ENCODE peak calls at places on chromosomes 1 and 21, in four cellular contexts. Q is HepG2, O is H1, D is SK-N-SH. C is an unnamed sample.

GRCh38 chr1:77282866-77283539 is 1.2 kb downstream of the AK5 start:
- DNase-seq in Q (no peak), O (peak), D (peak), C (no peak)

GRCh38 chr1:184387069-184387870 is 441 bp downstream of the C1orf21 start:
- DNase-seq in Q (no peak), O (peak), D (peak), C (no peak)

GRCh38 chr1:169949139-169949538 is 55.4 kb upstream of the SCYL3 start:
- DNase-seq in Q (no peak), O (no peak), D (no peak), C (no peak)

GRCh38 chr1:33329600-33330305 is 8.9 kb upstream of the A3GALT2 start:
- DNase-seq in Q (no peak), O (no peak), D (no peak), C (no peak)

GRCh38 chr1:27357281-27358037 is 9.3 kb downstream of the MAP3K6 start:
- DNase-seq in Q (peak), O (peak), D (peak), C (no peak)

GRCh38 chr1:6473974-6474814 is 8.2 kb upstream of the TNFRSF25 start:
- DNase-seq in Q (no peak), O (peak), D (no peak), C (no peak)

GRCh38 chr1:149936076-149936991 is at the start of gene MTMR11:
- DNase-seq in Q (peak), O (no peak), D (no peak), C (no peak)

GRCh38 chr21:34933609-34934345 is 115.3 kb downstream of the RUNX1 start:
- DNase-seq in Q (no peak), O (no peak), D (no peak), C (no peak)

GRCh38 chr1:52723260-52723659 is 3.0 kb upstream of the ZYG11B start:
- DNase-seq in Q (no peak), O (no peak), D (no peak), C (no peak)

GRCh38 chr1:174114788-174115448 is 44.4 kb upstream of the RABGAP1L start:
- DNase-seq in Q (peak), O (peak), D (peak), C (no peak)

GRCh38 chr1:36829951-36830350 is 204.4 kb downstream of the GRIK3 start:
- DNase-seq in Q (no peak), O (no peak), D (no peak), C (no peak)

GRCh38 chr1:94113592-94114322 is 7.2 kb downstream of the ABCA4 start:
- DNase-seq in Q (no peak), O (peak), D (no peak), C (no peak)

GRCh38 chr21:33286076-33286475 is 19.9 kb downstream of the IL10RB start:
- DNase-seq in Q (peak), O (no peak), D (no peak), C (no peak)

GRCh38 chr1:13823126-13823880 is 123.3 kb downstream of the PRDM2 start:
- DNase-seq in Q (no peak), O (no peak), D (no peak), C (no peak)

DNA sequence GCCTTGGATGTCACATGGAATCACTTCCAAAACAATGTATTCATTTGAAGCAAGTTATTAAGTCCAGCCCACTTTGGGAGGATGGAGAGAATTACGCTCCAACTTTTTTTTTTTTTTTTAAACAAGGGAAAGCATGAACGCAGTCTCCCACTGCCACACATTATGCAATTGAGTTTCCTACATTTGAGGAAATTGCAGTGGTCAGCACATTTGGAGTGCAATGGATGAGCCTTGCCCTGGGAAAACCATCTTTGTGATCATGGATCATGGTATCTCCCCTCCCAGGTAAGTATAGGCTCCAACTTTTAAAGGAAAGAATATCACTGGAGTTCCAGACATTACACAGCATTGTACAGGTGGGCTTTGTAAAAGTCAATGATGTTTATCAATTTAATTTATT is 26.7 kb downstream of the MAP10 start:
- DNase-seq in Q (no peak), O (no peak), D (no peak), C (no peak)
- TF ChIP-seq TCF12 in Q (no peak), O (no peak), D (no peak), C (no peak)

DNA sequence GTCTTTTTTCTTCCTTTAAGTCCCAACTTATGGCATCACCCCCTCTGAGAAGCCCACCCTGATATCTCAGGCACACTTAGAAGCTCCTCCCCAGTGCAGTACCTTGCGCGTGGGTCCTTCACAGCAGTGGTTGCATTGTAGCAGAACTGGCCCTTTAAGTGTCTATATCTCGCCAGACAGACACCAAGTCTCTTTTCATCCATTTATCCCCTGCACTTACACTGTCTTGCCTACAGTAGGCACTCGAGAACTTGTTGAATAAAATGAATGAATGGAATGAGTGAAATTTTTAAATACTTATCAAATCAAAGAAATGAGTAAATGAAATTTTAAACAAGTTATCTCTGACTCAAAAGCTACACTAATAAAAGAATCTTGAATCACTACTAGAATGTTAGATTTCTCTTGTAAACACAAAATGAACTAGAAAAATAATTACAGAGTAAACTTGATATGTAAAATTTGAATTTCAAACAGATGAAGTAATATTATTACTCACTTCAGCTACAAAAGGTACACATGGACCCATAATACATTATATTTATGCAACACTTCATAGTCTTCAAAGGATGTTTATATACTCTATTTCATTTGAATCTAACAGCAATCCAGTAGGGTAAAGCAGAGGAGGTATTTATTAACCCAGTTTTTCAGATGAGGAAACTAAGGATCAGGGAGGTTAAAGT is 54.7 kb upstream of the MAN1A2 start:
- DNase-seq in Q (peak), O (no peak), D (no peak), C (no peak)
- TF ChIP-seq CTCF in Q (peak), O (no peak), D (peak), C (peak)

GRCh38 chr1:51552929-51553807 is 34.1 kb upstream of the EPS15 start:
- DNase-seq in Q (no peak), O (no peak), D (no peak), C (no peak)

GRCh38 chr1:51548986-51549619 is 30.0 kb upstream of the EPS15 start:
- DNase-seq in Q (no peak), O (no peak), D (no peak), C (no peak)

GRCh38 chr1:51549901-51550300 is 30.8 kb upstream of the EPS15 start:
- DNase-seq in Q (no peak), O (no peak), D (no peak), C (no peak)

GRCh38 chr1:51551848-51552296 is 32.8 kb upstream of the EPS15 start:
- DNase-seq in Q (no peak), O (no peak), D (no peak), C (no peak)

GRCh38 chr1:51551081-51551480 is 32.0 kb upstream of the EPS15 start:
- DNase-seq in Q (no peak), O (no peak), D (no peak), C (no peak)
- TF ChIP-seq TCF12 in Q (no peak), O (no peak), D (no peak), C (no peak)

DNA sequence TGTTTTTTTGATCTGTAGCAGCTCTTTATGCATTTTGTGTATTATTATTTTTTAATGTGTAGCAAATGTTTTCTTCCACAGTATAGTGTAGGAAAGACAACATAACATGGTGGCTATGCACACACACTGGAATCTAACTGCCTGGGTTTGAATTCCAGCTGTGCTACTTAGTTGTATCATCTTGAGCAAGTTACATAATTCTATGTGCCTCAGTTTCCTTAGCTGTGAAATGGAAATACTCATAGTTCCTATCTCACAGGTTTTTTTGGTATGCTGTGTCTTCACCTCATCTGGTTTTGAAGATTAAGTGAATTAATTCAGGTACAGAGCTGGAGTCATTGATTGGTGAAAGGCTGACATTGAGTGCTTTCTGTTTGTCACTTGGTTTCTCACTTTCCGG is 1.2 kb upstream of the IARS2 start:
- DNase-seq in Q (no peak), O (no peak), D (no peak), C (no peak)
- TF ChIP-seq CTCF in Q (no peak), O (no peak), D (no peak), C (no peak)

DNA sequence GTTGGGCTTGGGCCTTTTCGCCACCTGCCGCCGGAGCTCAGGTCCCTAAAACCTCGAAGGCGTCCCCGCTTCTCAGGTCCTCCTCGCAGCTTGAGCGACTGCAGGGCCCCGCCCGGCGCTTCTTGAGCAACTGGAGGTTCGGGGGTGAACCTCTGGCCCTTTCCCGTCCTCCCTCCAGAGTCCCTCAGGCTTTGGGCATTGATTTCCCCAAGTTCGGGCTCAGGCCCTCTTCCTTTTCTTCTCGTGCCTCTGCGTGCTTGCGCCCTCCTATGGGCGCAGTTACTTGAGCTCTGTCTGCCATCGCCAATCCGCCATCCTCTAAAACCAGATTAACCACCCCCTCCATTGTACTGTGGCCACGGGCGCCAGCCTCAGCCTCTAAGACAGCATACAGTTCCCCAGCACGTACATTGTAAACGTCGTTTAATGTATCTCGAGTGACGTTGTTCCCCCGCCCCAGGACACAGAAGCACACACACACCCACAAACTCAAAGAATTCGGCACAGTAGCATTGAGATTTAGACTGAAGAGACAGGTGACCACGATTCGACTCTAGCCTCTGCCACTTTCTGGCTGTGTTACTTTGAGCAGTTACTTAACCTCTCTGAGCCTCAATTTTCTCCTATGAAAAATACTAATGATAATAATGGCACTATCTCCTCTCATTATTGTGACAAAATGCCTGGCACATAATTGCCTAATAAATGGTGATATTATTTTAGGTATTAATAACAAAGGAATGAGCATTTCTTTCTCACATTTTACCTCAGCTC is 22.6 kb downstream of the BTG2 start:
- DNase-seq in Q (no peak), O (no peak), D (peak), C (no peak)
- TF ChIP-seq TCF12 in Q (no peak), O (peak), D (no peak), C (peak)

C was measured in GM12878.